ENCODE peak calls at places on chromosomes 4 and X, in six cellular contexts. J, L, P, O, U and M are unnamed samples.

GRCh38 chr4:8744083-8744805 is 127.4 kb downstream of the HMX1 start:
- DNase-seq in J (no peak), L (no peak), P (peak), O (no peak), U (no peak), M (no peak)

GRCh38 chrX:107507093-107507743 is 57.8 kb downstream of the FRMPD3 start:
- DNase-seq in J (no peak), L (no peak), P (no peak), O (no peak), U (no peak), M (no peak)

GRCh38 chr4:123166023-123166422 is 230.6 kb upstream of the SPRY1 start:
- DNase-seq in J (no peak), L (no peak), P (no peak), O (no peak), U (no peak), M (no peak)

GRCh38 chr4:84366111-84366510 is 133.0 kb downstream of the NKX6-1 start:
- DNase-seq in J (no peak), L (no peak), P (no peak), O (no peak), U (no peak), M (no peak)

GRCh38 chr4:112361181-112361791 is 64.1 kb downstream of the ALPK1 start:
- DNase-seq in J (peak), L (no peak), P (no peak), O (no peak), U (no peak), M (no peak)

GRCh38 chr4:8044699-8045098 is 105.0 kb upstream of the AFAP1 start:
- DNase-seq in J (no peak), L (no peak), P (no peak), O (no peak), U (no peak), M (no peak)

GRCh38 chrX:69153060-69153730 is 12.1 kb downstream of the PJA1 start:
- DNase-seq in J (peak), L (no peak), P (peak), O (peak), U (no peak), M (peak)

GRCh38 chr4:3372933-3373465 is 68.8 kb upstream of the HGFAC start:
- DNase-seq in J (no peak), L (no peak), P (peak), O (no peak), U (peak), M (peak)